ENCODE peak calls at places on chromosome 2, in seven cellular contexts. V, W, B, M, X, R and N are unnamed samples. For H3K36me3, the result is how much of the 10 kb centered on the place peaks cover.

GRCh38 chr2:33013684-33014110 is 66.9 kb downstream of the LTBP1 start:
- DNase-seq in R (no peak), W (no peak), V (no peak), B (no peak), M (peak), X (no peak), N (peak)

GRCh38 chr2:74554821-74555531 is 456 bp downstream of the DOK1 start:
- DNase-seq in V (peak), W (no peak), M (peak), X (peak), B (peak), R (peak), N (peak)

GRCh38 chr2:120589782-120590608 is 145.7 kb upstream of the GLI2 start:
- DNase-seq in B (no peak), R (no peak), W (no peak), V (peak), X (peak), M (peak), N (peak)

GRCh38 chr2:145906356-145906755 is 1386.4 kb upstream of the ZEB2 start:
- DNase-seq in V (no peak), R (no peak), X (no peak), M (peak), W (peak), B (no peak), N (peak)

GRCh38 chr2:186543561-186544131 is 46.2 kb upstream of the ITGAV start:
- DNase-seq in M (peak), V (no peak), R (no peak), X (no peak), B (no peak), W (no peak), N (no peak)

GRCh38 chr2:45567974-45568789 is 42.9 kb downstream of the SRBD1 start:
- DNase-seq in X (no peak), R (no peak), V (no peak), B (no peak), M (peak), W (no peak), N (peak)

GRCh38 chr2:177467646-177468045 is 75.1 kb downstream of the AGPS start:
- DNase-seq in X (no peak), W (no peak), B (no peak), R (no peak), M (peak), V (no peak), N (no peak)

GRCh38 chr2:226873051-226873620 is 37.3 kb downstream of the RHBDD1 start:
- DNase-seq in W (no peak), B (no peak), M (peak), V (no peak), R (no peak), X (no peak), N (peak)

GRCh38 chr2:120323807-120324399 is 22.0 kb upstream of the INHBB start:
- DNase-seq in W (no peak), M (no peak), V (no peak), R (no peak), B (no peak), X (peak), N (no peak)

GRCh38 chr2:29774624-29775023 is 146.8 kb downstream of the ALK start:
- DNase-seq in R (peak), X (no peak), V (no peak), B (no peak), M (no peak), W (no peak), N (no peak)

GRCh38 chr2:239114616-239115265 is 266.9 kb downstream of the TWIST2 start:
- DNase-seq in R (no peak), X (no peak), V (no peak), W (no peak), M (no peak), B (no peak), N (no peak)

GRCh38 chr2:236195726-236196125 is 27.5 kb upstream of the GBX2 start:
- DNase-seq in B (no peak), R (no peak), X (no peak), M (no peak), W (no peak), V (no peak), N (no peak)

GRCh38 chr2:234840336-234840735 is 111.5 kb upstream of the SH3BP4 start:
- DNase-seq in M (peak), R (peak), X (no peak), V (no peak), B (no peak), W (peak), N (peak)

GRCh38 chr2:67952066-67952465 is 110.7 kb downstream of the C1D start:
- DNase-seq in V (no peak), R (no peak), W (no peak), X (no peak), M (no peak), B (no peak), N (no peak)

DNA sequence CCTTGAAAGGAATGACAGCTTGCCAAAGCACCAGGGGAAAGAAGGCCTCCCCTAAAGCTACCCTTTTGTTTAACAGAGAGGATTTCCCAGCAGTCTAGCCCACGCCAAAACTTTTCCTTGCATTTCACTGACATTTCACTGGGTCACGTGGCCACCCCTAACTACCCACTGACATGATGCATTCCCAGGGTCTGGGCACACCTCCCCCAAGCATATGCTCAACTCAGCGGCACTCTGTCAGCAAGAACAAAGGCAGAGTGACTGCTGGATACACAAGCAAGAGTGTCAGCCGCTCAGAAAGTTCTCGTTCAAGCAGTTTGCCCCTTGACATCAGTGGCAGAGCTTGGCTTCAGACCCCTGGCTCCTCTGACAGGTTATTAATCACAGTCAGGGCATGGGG is 34.2 kb upstream of the MARCO start:
- DNase-seq in X (no peak), V (no peak), M (no peak), W (no peak), B (no peak), R (no peak), N (no peak)
- H3K36me3 ChIP-seq in X (under half), V (under half), M (under half), W (under half), B (under half), R (under half), N (under half)

GRCh38 chr2:64558682-64559081 is 34.6 kb downstream of the AFTPH start:
- DNase-seq in X (no peak), B (no peak), R (no peak), V (no peak), M (no peak), W (no peak), N (no peak)

GRCh38 chr2:64563436-64563938 is 39.4 kb downstream of the AFTPH start:
- DNase-seq in X (no peak), M (no peak), V (no peak), B (no peak), W (no peak), R (no peak), N (no peak)

GRCh38 chr2:64565949-64566705 is 42.0 kb downstream of the AFTPH start:
- DNase-seq in W (no peak), B (no peak), V (no peak), R (no peak), X (no peak), M (no peak), N (no peak)

GRCh38 chr2:64565358-64565757 is 41.2 kb downstream of the AFTPH start:
- DNase-seq in V (no peak), M (no peak), R (no peak), W (no peak), X (no peak), B (no peak), N (no peak)

GRCh38 chr2:64562148-64562784 is 38.1 kb downstream of the AFTPH start:
- DNase-seq in V (no peak), B (no peak), W (peak), R (no peak), M (peak), X (no peak), N (no peak)
- TF ChIP-seq CTCF in V (peak), B (peak), W (peak), R (peak), M (peak), X (peak), N (no peak)

GRCh38 chr2:127279781-127280180 is 14.2 kb downstream of the ERCC3 start:
- DNase-seq in W (no peak), R (no peak), V (no peak), B (no peak), M (no peak), X (no peak), N (no peak)

GRCh38 chr2:127280693-127281092 is 13.3 kb downstream of the ERCC3 start:
- DNase-seq in R (no peak), B (no peak), M (no peak), X (no peak), V (no peak), W (no peak), N (no peak)

GRCh38 chr2:127277028-127277427 is 16.9 kb downstream of the ERCC3 start:
- DNase-seq in V (no peak), X (no peak), M (peak), R (no peak), B (no peak), W (no peak), N (peak)

GRCh38 chr2:127275789-127276188 is 18.2 kb downstream of the ERCC3 start:
- DNase-seq in R (no peak), X (no peak), W (no peak), B (no peak), V (no peak), M (no peak), N (no peak)

GRCh38 chr2:127278959-127279358 is 15.0 kb downstream of the ERCC3 start:
- DNase-seq in X (no peak), M (no peak), V (no peak), W (no peak), R (no peak), B (no peak), N (no peak)
- H3K36me3 ChIP-seq in X (under half), M (half or more), V (under half), W (under half), R (under half), B (half or more), N (under half)

GRCh38 chr2:176136375-176137248 is 7.1 kb downstream of the HOXD8 start:
- DNase-seq in B (peak), X (peak), M (no peak), R (peak), V (no peak), W (no peak), N (no peak)
- TF ChIP-seq CTCF in B (no peak), X (no peak), M (no peak), R (no peak), V (no peak), W (no peak), N (no peak)

GRCh38 chr2:71455741-71456569 is 2.6 kb downstream of the DYSF start:
- DNase-seq in V (no peak), M (no peak), B (no peak), W (no peak), X (no peak), R (peak), N (no peak)
- H3K36me3 ChIP-seq in V (under half), M (under half), B (under half), W (under half), X (under half), R (under half), N (under half)

GRCh38 chr2:161426788-161427412 is 10.8 kb downstream of the TBR1 start:
- DNase-seq in W (no peak), X (no peak), B (no peak), M (peak), R (no peak), V (no peak), N (no peak)
- TF ChIP-seq CTCF in W (no peak), X (peak), B (no peak), M (peak), R (peak), V (no peak), N (peak)